ENCODE peak calls at places on chromosomes 4 and X, in eight cellular contexts. One of them, this sample, is unnamed.

GRCh38 chr4:78545275-78546246 is 6.0 kb upstream of the ANXA3 start:
- DNase-seq in lower lobe of right lung: no peak
- DNase-seq in IMR-90: peak; percentile 69
- DNase-seq in progenitor cell of endocrine pancreas: no peak
- DNase-seq in fibroblast of the aortic adventitia: peak; percentile 77
- DNase-seq in left ventricle myocardium inferior: peak; percentile 19
- DNase-seq in psoas muscle: no peak
- DNase-seq in GM06990: no peak
- DNase-seq in this sample: no peak

GRCh38 chr4:5789141-5789540 is 78.1 kb downstream of the EVC start:
- DNase-seq in lower lobe of right lung: no peak
- DNase-seq in fibroblast of the aortic adventitia: no peak
- DNase-seq in left ventricle myocardium inferior: no peak
- DNase-seq in progenitor cell of endocrine pancreas: no peak
- DNase-seq in psoas muscle: no peak
- DNase-seq in IMR-90: no peak
- DNase-seq in GM06990: no peak
- DNase-seq in this sample: no peak

GRCh38 chr4:141124224-141124623 is 9.0 kb downstream of the RNF150 start:
- DNase-seq in left ventricle myocardium inferior: no peak
- DNase-seq in IMR-90: no peak
- DNase-seq in psoas muscle: no peak
- DNase-seq in progenitor cell of endocrine pancreas: no peak
- DNase-seq in lower lobe of right lung: no peak
- DNase-seq in fibroblast of the aortic adventitia: no peak
- DNase-seq in GM06990: no peak
- DNase-seq in this sample: no peak

GRCh38 chr4:152114562-152114961 is 353.8 kb upstream of the GATB start:
- DNase-seq in fibroblast of the aortic adventitia: no peak
- DNase-seq in IMR-90: no peak
- DNase-seq in left ventricle myocardium inferior: no peak
- DNase-seq in GM06990: no peak
- DNase-seq in lower lobe of right lung: no peak
- DNase-seq in progenitor cell of endocrine pancreas: no peak
- DNase-seq in psoas muscle: no peak
- DNase-seq in this sample: no peak

GRCh38 chrX:70096052-70096451 is 33.8 kb downstream of the OTUD6A start:
- DNase-seq in fibroblast of the aortic adventitia: peak; percentile 21
- DNase-seq in IMR-90: peak; percentile 25
- DNase-seq in progenitor cell of endocrine pancreas: no peak
- DNase-seq in lower lobe of right lung: no peak
- DNase-seq in left ventricle myocardium inferior: no peak
- DNase-seq in GM06990: no peak
- DNase-seq in psoas muscle: no peak
- DNase-seq in this sample: no peak

GRCh38 chrX:9532349-9532748 is 67.5 kb downstream of the TBL1X start:
- DNase-seq in GM06990: no peak
- DNase-seq in psoas muscle: no peak
- DNase-seq in fibroblast of the aortic adventitia: peak; percentile 17
- DNase-seq in progenitor cell of endocrine pancreas: no peak
- DNase-seq in IMR-90: peak; percentile 23
- DNase-seq in lower lobe of right lung: no peak
- DNase-seq in left ventricle myocardium inferior: peak; percentile 45
- DNase-seq in this sample: no peak

GRCh38 chr4:46931981-46932380 is 22.9 kb upstream of the COX7B2 start:
- DNase-seq in psoas muscle: no peak
- DNase-seq in lower lobe of right lung: no peak
- DNase-seq in progenitor cell of endocrine pancreas: no peak
- DNase-seq in left ventricle myocardium inferior: no peak
- DNase-seq in IMR-90: peak; percentile 70
- DNase-seq in fibroblast of the aortic adventitia: peak; percentile 70
- DNase-seq in GM06990: peak; percentile 6
- DNase-seq in this sample: peak; percentile 10

GRCh38 chrX:11437642-11438379 is 144.6 kb downstream of the AMELX start:
- DNase-seq in lower lobe of right lung: peak; percentile 51
- DNase-seq in progenitor cell of endocrine pancreas: no peak
- DNase-seq in psoas muscle: peak; percentile 45
- DNase-seq in GM06990: no peak
- DNase-seq in left ventricle myocardium inferior: peak; percentile 50
- DNase-seq in fibroblast of the aortic adventitia: peak; percentile 53
- DNase-seq in IMR-90: peak; percentile 55
- DNase-seq in this sample: no peak

GRCh38 chrX:119698835-119699234 is 5.9 kb upstream of the SEPTIN6 start:
- DNase-seq in lower lobe of right lung: no peak
- DNase-seq in GM06990: no peak
- DNase-seq in psoas muscle: no peak
- DNase-seq in progenitor cell of endocrine pancreas: no peak
- DNase-seq in fibroblast of the aortic adventitia: peak; percentile 81
- DNase-seq in IMR-90: peak; percentile 67
- DNase-seq in left ventricle myocardium inferior: no peak
- DNase-seq in this sample: no peak

GRCh38 chrX:113892401-113892800 is 691.5 kb upstream of the HTR2C start:
- DNase-seq in progenitor cell of endocrine pancreas: no peak
- DNase-seq in IMR-90: no peak
- DNase-seq in lower lobe of right lung: no peak
- DNase-seq in left ventricle myocardium inferior: no peak
- DNase-seq in psoas muscle: no peak
- DNase-seq in fibroblast of the aortic adventitia: no peak
- DNase-seq in GM06990: no peak
- DNase-seq in this sample: no peak

GRCh38 chr4:2809610-2810180 is 16.8 kb downstream of the SH3BP2 start:
- DNase-seq in psoas muscle: no peak
- DNase-seq in left ventricle myocardium inferior: no peak
- DNase-seq in IMR-90: no peak
- DNase-seq in progenitor cell of endocrine pancreas: no peak
- DNase-seq in fibroblast of the aortic adventitia: no peak
- DNase-seq in GM06990: no peak
- DNase-seq in lower lobe of right lung: no peak
- DNase-seq in this sample: no peak

GRCh38 chrX:8864151-8864550 is 63.0 kb upstream of the FAM9A start:
- DNase-seq in left ventricle myocardium inferior: no peak
- DNase-seq in psoas muscle: no peak
- DNase-seq in lower lobe of right lung: no peak
- DNase-seq in IMR-90: no peak
- DNase-seq in fibroblast of the aortic adventitia: no peak
- DNase-seq in GM06990: no peak
- DNase-seq in progenitor cell of endocrine pancreas: no peak
- DNase-seq in this sample: no peak

GRCh38 chrX:136258951-136259350 is 7.8 kb upstream of the MAP7D3 start:
- DNase-seq in GM06990: no peak
- DNase-seq in progenitor cell of endocrine pancreas: no peak
- DNase-seq in IMR-90: no peak
- DNase-seq in lower lobe of right lung: no peak
- DNase-seq in left ventricle myocardium inferior: no peak
- DNase-seq in fibroblast of the aortic adventitia: no peak
- DNase-seq in psoas muscle: no peak
- DNase-seq in this sample: no peak
- TF ChIP-seq CTCF in GM06990: no peak
- TF ChIP-seq CTCF in progenitor cell of endocrine pancreas: no peak
- TF ChIP-seq CTCF in IMR-90: no peak
- TF ChIP-seq CTCF in lower lobe of right lung: no peak
- TF ChIP-seq CTCF in left ventricle myocardium inferior: no peak
- TF ChIP-seq CTCF in fibroblast of the aortic adventitia: no peak
- TF ChIP-seq CTCF in psoas muscle: no peak
- TF ChIP-seq CTCF in this sample: no peak

GRCh38 chr4:103499094-103499493 is 220.7 kb downstream of the TACR3 start:
- DNase-seq in IMR-90: no peak
- DNase-seq in progenitor cell of endocrine pancreas: no peak
- DNase-seq in lower lobe of right lung: no peak
- DNase-seq in left ventricle myocardium inferior: no peak
- DNase-seq in fibroblast of the aortic adventitia: no peak
- DNase-seq in psoas muscle: no peak
- DNase-seq in GM06990: no peak
- DNase-seq in this sample: no peak
- TF ChIP-seq CTCF in IMR-90: no peak
- TF ChIP-seq CTCF in progenitor cell of endocrine pancreas: no peak
- TF ChIP-seq CTCF in lower lobe of right lung: no peak
- TF ChIP-seq CTCF in left ventricle myocardium inferior: no peak
- TF ChIP-seq CTCF in fibroblast of the aortic adventitia: peak; percentile 45
- TF ChIP-seq CTCF in psoas muscle: no peak
- TF ChIP-seq CTCF in GM06990: peak; percentile 26
- TF ChIP-seq CTCF in this sample: peak; percentile 24

GRCh38 chrX:21764043-21764442 is 6.1 kb upstream of the SMPX start:
- DNase-seq in psoas muscle: no peak
- DNase-seq in IMR-90: no peak
- DNase-seq in GM06990: no peak
- DNase-seq in lower lobe of right lung: no peak
- DNase-seq in fibroblast of the aortic adventitia: no peak
- DNase-seq in left ventricle myocardium inferior: no peak
- DNase-seq in progenitor cell of endocrine pancreas: no peak
- DNase-seq in this sample: no peak
- TF ChIP-seq CTCF in psoas muscle: no peak
- TF ChIP-seq CTCF in IMR-90: no peak
- TF ChIP-seq CTCF in GM06990: no peak
- TF ChIP-seq CTCF in lower lobe of right lung: no peak
- TF ChIP-seq CTCF in fibroblast of the aortic adventitia: no peak
- TF ChIP-seq CTCF in left ventricle myocardium inferior: no peak
- TF ChIP-seq CTCF in progenitor cell of endocrine pancreas: no peak
- TF ChIP-seq CTCF in this sample: no peak

GRCh38 chrX:29478336-29479069 is 736.9 kb upstream of the MAGEB2 start:
- DNase-seq in left ventricle myocardium inferior: no peak
- DNase-seq in IMR-90: peak; percentile 26
- DNase-seq in lower lobe of right lung: no peak
- DNase-seq in psoas muscle: no peak
- DNase-seq in GM06990: peak; percentile 42
- DNase-seq in fibroblast of the aortic adventitia: peak; percentile 62
- DNase-seq in progenitor cell of endocrine pancreas: no peak
- DNase-seq in this sample: peak; percentile 40
- TF ChIP-seq CTCF in left ventricle myocardium inferior: peak; percentile 51
- TF ChIP-seq CTCF in IMR-90: peak; percentile 46
- TF ChIP-seq CTCF in lower lobe of right lung: peak; percentile 46
- TF ChIP-seq CTCF in psoas muscle: peak; percentile 10
- TF ChIP-seq CTCF in GM06990: peak; percentile 90
- TF ChIP-seq CTCF in fibroblast of the aortic adventitia: peak; percentile 60
- TF ChIP-seq CTCF in progenitor cell of endocrine pancreas: peak; percentile 78
- TF ChIP-seq CTCF in this sample: peak; percentile 72